ENCODE peak calls at places on chromosomes 12 and 14, in four cellular contexts. One of them, this sample, is unnamed.

GRCh38 chr14:34722723-34723545 is 8.5 kb upstream of the CFL2 start:
- DNase-seq in Caco-2: no peak
- DNase-seq in stimulated activated naive CD4-positive, alpha-beta T cell: peak
- DNase-seq in left colon: peak
- DNase-seq in this sample: peak

GRCh38 chr14:68047910-68048309 is 228.3 kb downstream of the RAD51B start:
- DNase-seq in stimulated activated naive CD4-positive, alpha-beta T cell: no peak
- DNase-seq in left colon: no peak
- DNase-seq in Caco-2: no peak
- DNase-seq in this sample: no peak

GRCh38 chr14:60915781-60916180 is 65.1 kb downstream of the TRMT5 start:
- DNase-seq in left colon: no peak
- DNase-seq in Caco-2: no peak
- DNase-seq in stimulated activated naive CD4-positive, alpha-beta T cell: no peak
- DNase-seq in this sample: no peak

GRCh38 chr14:76762617-76763361 is 1.5 kb downstream of the VASH1 start:
- DNase-seq in left colon: no peak
- DNase-seq in stimulated activated naive CD4-positive, alpha-beta T cell: no peak
- DNase-seq in Caco-2: no peak
- DNase-seq in this sample: no peak

GRCh38 chr12:109757671-109758265 is 44.1 kb downstream of the FAM222A start:
- DNase-seq in left colon: peak
- DNase-seq in stimulated activated naive CD4-positive, alpha-beta T cell: no peak
- DNase-seq in Caco-2: peak
- DNase-seq in this sample: no peak

GRCh38 chr14:79971330-79971729 is 240.0 kb downstream of the DIO2 start:
- DNase-seq in Caco-2: no peak
- DNase-seq in left colon: no peak
- DNase-seq in stimulated activated naive CD4-positive, alpha-beta T cell: no peak
- DNase-seq in this sample: no peak

GRCh38 chr14:69685716-69686115 is 74.3 kb downstream of the SUSD6 start:
- DNase-seq in Caco-2: no peak
- DNase-seq in stimulated activated naive CD4-positive, alpha-beta T cell: no peak
- DNase-seq in left colon: peak
- DNase-seq in this sample: no peak

GRCh38 chr12:32031109-32031508 is 71.9 kb downstream of the RESF1 start:
- DNase-seq in left colon: no peak
- DNase-seq in stimulated activated naive CD4-positive, alpha-beta T cell: no peak
- DNase-seq in Caco-2: no peak
- DNase-seq in this sample: no peak

GRCh38 chr12:75954076-75954475 is 77.5 kb downstream of the PHLDA1 start:
- DNase-seq in left colon: no peak
- DNase-seq in stimulated activated naive CD4-positive, alpha-beta T cell: no peak
- DNase-seq in Caco-2: no peak
- DNase-seq in this sample: no peak

GRCh38 chr14:85463512-85463911 is 66.4 kb upstream of the FLRT2 start:
- DNase-seq in Caco-2: no peak
- DNase-seq in stimulated activated naive CD4-positive, alpha-beta T cell: no peak
- DNase-seq in left colon: no peak
- DNase-seq in this sample: no peak

GRCh38 chr14:100286484-100287191 is 19.6 kb downstream of the SLC25A29 start:
- DNase-seq in left colon: peak
- DNase-seq in Caco-2: no peak
- DNase-seq in stimulated activated naive CD4-positive, alpha-beta T cell: no peak
- DNase-seq in this sample: no peak

GRCh38 chr12:8615206-8615605 is 2.5 kb upstream of the AICDA start:
- DNase-seq in left colon: no peak
- DNase-seq in Caco-2: no peak
- DNase-seq in stimulated activated naive CD4-positive, alpha-beta T cell: no peak
- DNase-seq in this sample: no peak

GRCh38 chr12:6547987-6548386 is 7.9 kb downstream of the IFFO1 start:
- DNase-seq in Caco-2: peak
- DNase-seq in stimulated activated naive CD4-positive, alpha-beta T cell: no peak
- DNase-seq in left colon: no peak
- DNase-seq in this sample: no peak

GRCh38 chr12:4649358-4649661 is 396 bp downstream of the NDUFA9 start:
- DNase-seq in left colon: no peak
- DNase-seq in stimulated activated naive CD4-positive, alpha-beta T cell: no peak
- DNase-seq in Caco-2: no peak
- DNase-seq in this sample: no peak

GRCh38 chr14:102693006-102693755 is 84.1 kb upstream of the TRAF3 start:
- DNase-seq in stimulated activated naive CD4-positive, alpha-beta T cell: no peak
- DNase-seq in Caco-2: no peak
- DNase-seq in left colon: no peak
- DNase-seq in this sample: no peak

GRCh38 chr12:65306603-65307501 is 28.4 kb downstream of the MSRB3 start:
- DNase-seq in stimulated activated naive CD4-positive, alpha-beta T cell: no peak
- DNase-seq in left colon: peak
- DNase-seq in Caco-2: no peak
- DNase-seq in this sample: no peak

GRCh38 chr14:105537580-105538474 is 11.4 kb downstream of the TMEM121 start:
- DNase-seq in left colon: peak
- DNase-seq in Caco-2: no peak
- DNase-seq in stimulated activated naive CD4-positive, alpha-beta T cell: peak
- DNase-seq in this sample: peak

GRCh38 chr14:64465856-64466554 is 706 bp downstream of the AKAP5 start:
- DNase-seq in left colon: peak
- DNase-seq in stimulated activated naive CD4-positive, alpha-beta T cell: no peak
- DNase-seq in Caco-2: peak
- DNase-seq in this sample: no peak

GRCh38 chr12:55619352-55620138 is 17.1 kb upstream of the OR10P1 start:
- DNase-seq in stimulated activated naive CD4-positive, alpha-beta T cell: peak
- DNase-seq in Caco-2: peak
- DNase-seq in left colon: no peak
- DNase-seq in this sample: peak

GRCh38 chr14:64463198-64463597 is 2.1 kb upstream of the AKAP5 start:
- DNase-seq in Caco-2: no peak
- DNase-seq in stimulated activated naive CD4-positive, alpha-beta T cell: no peak
- DNase-seq in left colon: no peak
- DNase-seq in this sample: no peak